ENCODE peak calls at places on chromosome 3, in eight cellular contexts. O is GOT3; S is naive thymus-derived CD8-positive, alpha-beta T cell; K is RPMI8226; H is naive thymus-derived CD4-positive, alpha-beta T cell; Z is transverse colon; Q is neuronal stem cell; L is hippocampal formation. J is an unnamed sample.

GRCh38 chr3:100100454-100100853 is 13.8 kb downstream of the FILIP1L start:
- DNase-seq in O (no peak), S (no peak), K (no peak), H (no peak), Z (no peak), Q (no peak), L (no peak), J (no peak)

GRCh38 chr3:139522421-139522820 is 17.1 kb downstream of the RBP1 start:
- DNase-seq in O (no peak), S (no peak), K (no peak), H (no peak), Z (no peak), Q (no peak), L (no peak), J (no peak)

GRCh38 chr3:191476053-191476787 is 15.3 kb downstream of the PYDC2 start:
- DNase-seq in O (no peak), S (no peak), K (no peak), H (no peak), Z (no peak), Q (no peak), L (no peak), J (no peak)

GRCh38 chr3:156781310-156782230 is 44.6 kb upstream of the LEKR1 start:
- DNase-seq in O (no peak), S (no peak), K (no peak), H (no peak), Z (no peak), Q (no peak), L (no peak), J (no peak)

GRCh38 chr3:50604628-50605588 is 6.7 kb downstream of the CISH start:
- DNase-seq in O (no peak), S (no peak), K (peak; percentile 91), H (no peak), Z (peak; percentile 72), Q (no peak), L (no peak), J (no peak)

GRCh38 chr3:27559835-27560234 is 75.7 kb upstream of the SLC4A7 start:
- DNase-seq in O (no peak), S (no peak), K (no peak), H (no peak), Z (no peak), Q (no peak), L (no peak), J (peak; percentile 42)

GRCh38 chr3:134797080-134797801 is 2.2 kb downstream of the EPHB1 start:
- DNase-seq in O (no peak), S (no peak), K (no peak), H (no peak), Z (no peak), Q (no peak), L (no peak), J (no peak)

GRCh38 chr3:10247679-10248183 is 528 bp upstream of the TATDN2 start:
- DNase-seq in O (no peak), S (no peak), K (no peak), H (no peak), Z (no peak), Q (no peak), L (no peak), J (no peak)

GRCh38 chr3:101519685-101520365 is 6.8 kb upstream of the SENP7 start:
- DNase-seq in O (no peak), S (no peak), K (no peak), H (no peak), Z (no peak), Q (no peak), L (no peak), J (peak; percentile 49)

GRCh38 chr3:122215592-122216298 is 32.3 kb downstream of the CASR start:
- DNase-seq in O (no peak), S (no peak), K (no peak), H (no peak), Z (no peak), Q (no peak), L (no peak), J (no peak)

GRCh38 chr3:134993011-134993410 is 198.0 kb downstream of the EPHB1 start:
- DNase-seq in O (no peak), S (no peak), K (no peak), H (no peak), Z (no peak), Q (no peak), L (no peak), J (no peak)

GRCh38 chr3:43260412-43260811 is 25.9 kb upstream of the SNRK start:
- DNase-seq in O (no peak), S (no peak), K (no peak), H (no peak), Z (no peak), Q (no peak), L (no peak), J (no peak)

GRCh38 chr3:111911446-111911845 is 52.4 kb downstream of the PHLDB2 start:
- DNase-seq in O (no peak), S (no peak), K (no peak), H (no peak), Z (no peak), Q (no peak), L (no peak), J (no peak)

GRCh38 chr3:49397470-49397869 is 14.3 kb downstream of the RHOA start:
- DNase-seq in O (no peak), S (no peak), K (no peak), H (no peak), Z (no peak), Q (no peak), L (peak; percentile 25), J (peak; percentile 37)

GRCh38 chr3:127652246-127652995 is 20.3 kb upstream of the ABTB1 start:
- DNase-seq in O (no peak), S (peak; percentile 20), K (peak; percentile 44), H (no peak), Z (peak; percentile 47), Q (peak; percentile 65), L (no peak), J (peak; percentile 69)

GRCh38 chr3:132351222-132351806 is 34.1 kb downstream of the ACP3 start:
- DNase-seq in O (no peak), S (no peak), K (no peak), H (no peak), Z (no peak), Q (no peak), L (no peak), J (no peak)

GRCh38 chr3:135528638-135529037 is 436.9 kb upstream of the PPP2R3A start:
- DNase-seq in O (no peak), S (no peak), K (no peak), H (no peak), Z (no peak), Q (no peak), L (no peak), J (no peak)

GRCh38 chr3:65030847-65031463 is 343.2 kb upstream of the ADAMTS9 start:
- DNase-seq in O (no peak), S (no peak), K (no peak), H (no peak), Z (no peak), Q (no peak), L (no peak), J (no peak)

GRCh38 chr3:128369881-128370642 is 96.6 kb downstream of the DNAJB8 start:
- DNase-seq in O (no peak), S (no peak), K (no peak), H (no peak), Z (no peak), Q (no peak), L (no peak), J (no peak)

GRCh38 chr3:36408146-36408545 is 27.8 kb downstream of the STAC start:
- DNase-seq in O (no peak), S (no peak), K (no peak), H (no peak), Z (no peak), Q (no peak), L (no peak), J (no peak)

GRCh38 chr3:97949743-97950142 is 22.5 kb downstream of the RIOX2 start:
- DNase-seq in O (no peak), S (no peak), K (no peak), H (no peak), Z (no peak), Q (no peak), L (no peak), J (no peak)

GRCh38 chr3:126373682-126374601 is 16.7 kb upstream of the KLF15 start:
- DNase-seq in O (no peak), S (no peak), K (no peak), H (no peak), Z (no peak), Q (no peak), L (no peak), J (no peak)

GRCh38 chr3:32500880-32501784 is 1.5 kb downstream of the CMTM6 start:
- DNase-seq in O (no peak), S (no peak), K (no peak), H (no peak), Z (no peak), Q (no peak), L (no peak), J (no peak)

GRCh38 chr3:188749010-188749617 is 422.7 kb upstream of the TPRG1 start:
- DNase-seq in O (no peak), S (peak; percentile 58), K (peak; percentile 49), H (no peak), Z (peak; percentile 30), Q (peak; percentile 6), L (no peak), J (peak; percentile 13)

GRCh38 chr3:32354362-32354778 is 37.3 kb upstream of the CMTM7 start:
- DNase-seq in O (no peak), S (no peak), K (no peak), H (no peak), Z (no peak), Q (no peak), L (no peak), J (peak; percentile 65)

GRCh38 chr3:67083277-67083676 is 85.2 kb downstream of the KBTBD8 start:
- DNase-seq in O (no peak), S (peak; percentile 60), K (no peak), H (no peak), Z (no peak), Q (no peak), L (no peak), J (no peak)

GRCh38 chr3:53495518-53496501 is 1.4 kb downstream of the CACNA1D start:
- DNase-seq in O (no peak), S (no peak), K (peak; percentile 29), H (no peak), Z (peak; percentile 17), Q (no peak), L (no peak), J (no peak)

GRCh38 chr3:28243424-28244106 is 2.1 kb downstream of the CMC1 start:
- DNase-seq in O (no peak), S (peak; percentile 14), K (no peak), H (no peak), Z (no peak), Q (no peak), L (no peak), J (no peak)

GRCh38 chr3:143412084-143412483 is 292.5 kb downstream of the CHST2 start:
- DNase-seq in O (no peak), S (no peak), K (peak; percentile 33), H (no peak), Z (no peak), Q (no peak), L (no peak), J (no peak)

GRCh38 chr3:12194209-12194608 is 35.5 kb upstream of the TIMP4 start:
- DNase-seq in O (no peak), S (no peak), K (peak; percentile 22), H (no peak), Z (no peak), Q (peak; percentile 5), L (no peak), J (no peak)

GRCh38 chr3:59608356-59608755 is 558.5 kb upstream of the CFAP20DC start:
- DNase-seq in O (no peak), S (no peak), K (no peak), H (no peak), Z (no peak), Q (no peak), L (no peak), J (no peak)

GRCh38 chr3:171470714-171471227 is 10.6 kb upstream of the TNIK start:
- DNase-seq in O (no peak), S (no peak), K (no peak), H (no peak), Z (no peak), Q (no peak), L (no peak), J (peak; percentile 24)

GRCh38 chr3:20256144-20256543 is 70.1 kb upstream of the SGO1 start:
- DNase-seq in O (no peak), S (no peak), K (no peak), H (no peak), Z (no peak), Q (no peak), L (no peak), J (no peak)

GRCh38 chr3:142947799-142948575 is 15.5 kb downstream of the PAQR9 start:
- DNase-seq in O (no peak), S (no peak), K (no peak), H (no peak), Z (no peak), Q (no peak), L (no peak), J (no peak)

J was measured in Caco-2.